ENCODE peak calls at places on chromosomes 12 and 14, in four cellular contexts. F is activated CD4-positive, alpha-beta T cell treated with anti-CD3 and anti-CD28 coated beads for 1 hour; O is GM20000; J is heart right ventricle. R is an unnamed sample.

GRCh38 chr14:90758959-90759358 is 57.3 kb downstream of the TTC7B start:
- DNase-seq in F (no peak), O (peak), J (peak), R (peak)

GRCh38 chr12:101501410-101502045 is 26.4 kb downstream of the SPIC start:
- DNase-seq in F (no peak), O (no peak), J (no peak), R (no peak)

GRCh38 chr12:67069451-67070306 is 199.5 kb upstream of the CAND1 start:
- DNase-seq in F (peak), O (peak), J (no peak), R (no peak)

GRCh38 chr12:44696542-44696941 is 179.6 kb downstream of the NELL2 start:
- DNase-seq in F (no peak), O (no peak), J (no peak), R (no peak)

GRCh38 chr12:54337280-54337842 is 12.4 kb downstream of the COPZ1 start:
- DNase-seq in F (no peak), O (no peak), J (no peak), R (no peak)

GRCh38 chr12:130041983-130042812 is 120.1 kb upstream of the FZD10 start:
- DNase-seq in F (no peak), O (no peak), J (peak), R (no peak)

GRCh38 chr12:70070494-70071007 is 172.7 kb upstream of the CNOT2 start:
- DNase-seq in F (no peak), O (no peak), J (no peak), R (no peak)

GRCh38 chr14:63454863-63455622 is 88.1 kb downstream of the PPP2R5E start:
- DNase-seq in F (no peak), O (no peak), J (no peak), R (no peak)

GRCh38 chr14:104137297-104138097 is 890 bp upstream of the KIF26A start:
- DNase-seq in F (peak), O (peak), J (peak), R (peak)

GRCh38 chr14:53306267-53306721 is 153.2 kb upstream of the DDHD1 start:
- DNase-seq in F (peak), O (peak), J (peak), R (peak)

GRCh38 chr14:25394356-25394755 is 344.4 kb upstream of the STXBP6 start:
- DNase-seq in F (no peak), O (no peak), J (no peak), R (no peak)

GRCh38 chr14:30312214-30312613 is 246.7 kb upstream of the G2E3 start:
- DNase-seq in F (no peak), O (no peak), J (no peak), R (no peak)

GRCh38 chr14:54724772-54725325 is 157.9 kb downstream of the SAMD4A start:
- DNase-seq in F (no peak), O (no peak), J (no peak), R (no peak)

GRCh38 chr12:109330282-109330681 is 17.4 kb upstream of the MYO1H start:
- DNase-seq in F (no peak), O (no peak), J (no peak), R (no peak)

GRCh38 chr12:82730832-82731497 is 44.3 kb downstream of the TMTC2 start:
- DNase-seq in F (no peak), O (no peak), J (no peak), R (no peak)

GRCh38 chr14:20436363-20436755 is 393 bp upstream of the KLHL33 start:
- DNase-seq in F (no peak), O (no peak), J (no peak), R (no peak)

GRCh38 chr12:51549637-51550036 is 41.4 kb upstream of the SCN8A start:
- DNase-seq in F (no peak), O (no peak), J (no peak), R (no peak)

GRCh38 chr12:54565658-54566552 is 16.5 kb downstream of the PDE1B start:
- DNase-seq in F (no peak), O (no peak), J (no peak), R (no peak)

GRCh38 chr14:73472182-73473114 is 14.1 kb upstream of the NUMB start:
- DNase-seq in F (no peak), O (peak), J (no peak), R (no peak)